ENCODE peak calls at places on chromosome 10, in seven cellular contexts. K is Panc1, Z is HCT116, I is A549, E is GM23338, V is HL-60, J is GM12878. F is an unnamed sample.

GRCh38 chr10:65941098-65941655 is 984.7 kb upstream of the LRRTM3 start:
- DNase-seq in K (no peak), Z (no peak), I (no peak), E (no peak), V (no peak), J (no peak), F (no peak)

GRCh38 chr10:89337493-89337892 is 9.7 kb downstream of the IFIT3 start:
- DNase-seq in K (no peak), Z (peak; percentile 23), I (peak; percentile 13), E (no peak), V (no peak), J (peak; percentile 50), F (no peak)

GRCh38 chr10:119677904-119678755 is 26.9 kb downstream of the BAG3 start:
- DNase-seq in K (no peak), Z (no peak), I (no peak), E (no peak), V (no peak), J (no peak), F (no peak)

GRCh38 chr10:70657036-70657435 is 15.3 kb upstream of the ADAMTS14 start:
- DNase-seq in K (no peak), Z (no peak), I (no peak), E (no peak), V (no peak), J (no peak), F (no peak)

GRCh38 chr10:113735913-113736312 is 15.6 kb upstream of the PLEKHS1 start:
- DNase-seq in K (no peak), Z (no peak), I (peak; percentile 60), E (peak; percentile 18), V (no peak), J (no peak), F (no peak)

GRCh38 chr10:8054243-8054497 is 318 bp upstream of the GATA3 start:
- DNase-seq in K (no peak), Z (no peak), I (peak; percentile 64), E (no peak), V (no peak), J (no peak), F (no peak)

GRCh38 chr10:89274928-89275327 is 23.4 kb upstream of the LIPA start:
- DNase-seq in K (no peak), Z (no peak), I (no peak), E (no peak), V (no peak), J (no peak), F (no peak)

GRCh38 chr10:72539137-72539536 is 86.7 kb downstream of the MICU1 start:
- DNase-seq in K (no peak), Z (no peak), I (no peak), E (no peak), V (no peak), J (no peak), F (no peak)

GRCh38 chr10:83666762-83667161 is 472.5 kb upstream of the GHITM start:
- DNase-seq in K (no peak), Z (no peak), I (no peak), E (no peak), V (no peak), J (no peak), F (no peak)

DNA sequence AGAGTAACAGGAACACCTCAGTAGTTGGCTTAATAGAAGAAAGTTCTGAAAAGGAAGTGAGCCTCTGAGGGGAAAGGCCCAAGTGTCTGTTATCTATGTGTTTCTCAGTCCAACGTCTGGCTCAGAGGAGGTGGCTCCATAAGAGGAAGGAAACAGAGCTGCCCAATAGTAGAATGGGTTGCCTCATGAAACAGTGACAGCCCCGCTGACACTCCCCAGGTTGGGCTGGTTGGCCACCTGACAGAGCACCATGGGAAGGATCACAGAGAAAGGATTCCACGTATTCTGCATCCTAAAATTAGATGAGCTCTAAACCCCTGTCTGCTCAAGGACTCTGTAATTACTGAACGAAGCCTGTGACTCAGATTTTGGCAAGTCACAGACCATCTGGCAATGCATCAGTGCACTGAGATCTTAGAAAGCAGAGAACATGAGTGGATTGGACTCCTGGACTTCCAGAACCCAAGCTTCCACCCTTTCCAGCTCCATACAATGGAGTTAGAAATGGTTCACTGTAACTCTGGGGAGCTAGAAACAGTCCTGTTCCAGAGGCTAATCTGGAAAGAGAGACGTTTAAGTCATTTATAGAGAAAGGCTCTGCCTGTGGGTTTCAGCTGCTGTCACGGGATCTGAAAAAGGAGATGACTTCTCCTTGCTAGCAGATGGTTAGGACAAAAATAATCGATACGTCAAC is 2.9 kb downstream of the PKD2L1 start:
- DNase-seq in K (no peak), Z (no peak), I (no peak), E (no peak), V (peak; percentile 94), J (peak; percentile 90), F (no peak)
- TF ChIP-seq REST in K (no peak), Z (no peak), I (no peak), E (no peak), V (no peak), J (no peak), F (no peak)

DNA sequence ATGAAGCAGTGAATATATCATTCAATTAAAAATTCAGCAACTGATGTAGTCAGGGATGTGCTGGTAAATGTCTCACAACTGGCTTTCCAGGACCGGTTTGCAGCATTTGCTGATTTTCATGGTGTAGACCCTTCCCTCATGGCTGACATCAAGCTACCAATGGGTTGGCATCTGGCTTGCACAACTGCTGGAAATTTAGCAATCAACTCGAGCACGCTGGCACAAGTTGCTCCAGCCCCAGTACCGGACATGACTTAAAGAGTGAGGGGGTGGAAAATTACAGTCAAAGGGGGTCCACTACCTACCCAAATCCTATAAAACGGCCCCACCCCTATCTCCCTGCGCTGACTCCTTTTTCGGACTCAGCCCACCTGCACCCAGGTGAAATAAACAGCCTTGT is 198.4 kb upstream of the NRP1 start:
- DNase-seq in K (no peak), Z (no peak), I (no peak), E (no peak), V (no peak), J (no peak), F (no peak)
- TF ChIP-seq REST in K (no peak), Z (no peak), I (no peak), E (no peak), V (no peak), J (no peak), F (no peak)

GRCh38 chr10:35335718-35336083 is 608 bp upstream of the CCNY start:
- DNase-seq in K (no peak), Z (no peak), I (peak; percentile 44), E (peak; percentile 46), V (peak; percentile 35), J (no peak), F (no peak)
- TF ChIP-seq REST in K (no peak), Z (no peak), I (no peak), E (no peak), V (no peak), J (no peak), F (no peak)

GRCh38 chr10:6044651-6045599 is 17.2 kb downstream of the IL2RA start:
- DNase-seq in K (no peak), Z (no peak), I (no peak), E (no peak), V (peak; percentile 3), J (no peak), F (no peak)

GRCh38 chr10:6046458-6047325 is 15.5 kb downstream of the IL2RA start:
- DNase-seq in K (no peak), Z (no peak), I (no peak), E (no peak), V (no peak), J (no peak), F (no peak)

GRCh38 chr10:6047326-6047611 is 14.9 kb downstream of the IL2RA start:
- DNase-seq in K (no peak), Z (no peak), I (no peak), E (no peak), V (no peak), J (no peak), F (no peak)

GRCh38 chr10:6045600-6046457 is 16.3 kb downstream of the IL2RA start:
- DNase-seq in K (no peak), Z (no peak), I (no peak), E (no peak), V (no peak), J (no peak), F (no peak)

GRCh38 chr10:6044060-6044459 is 18.1 kb downstream of the IL2RA start:
- DNase-seq in K (no peak), Z (no peak), I (no peak), E (no peak), V (no peak), J (no peak), F (no peak)
- TF ChIP-seq REST in K (no peak), Z (no peak), I (no peak), E (no peak), V (no peak), J (no peak), F (no peak)

GRCh38 chr10:44745920-44746319 is 165.2 kb upstream of the TMEM72 start:
- DNase-seq in K (no peak), Z (no peak), I (no peak), E (no peak), V (no peak), J (no peak), F (no peak)
- TF ChIP-seq REST in K (no peak), Z (no peak), I (no peak), E (no peak), V (no peak), J (no peak), F (no peak)

DNA sequence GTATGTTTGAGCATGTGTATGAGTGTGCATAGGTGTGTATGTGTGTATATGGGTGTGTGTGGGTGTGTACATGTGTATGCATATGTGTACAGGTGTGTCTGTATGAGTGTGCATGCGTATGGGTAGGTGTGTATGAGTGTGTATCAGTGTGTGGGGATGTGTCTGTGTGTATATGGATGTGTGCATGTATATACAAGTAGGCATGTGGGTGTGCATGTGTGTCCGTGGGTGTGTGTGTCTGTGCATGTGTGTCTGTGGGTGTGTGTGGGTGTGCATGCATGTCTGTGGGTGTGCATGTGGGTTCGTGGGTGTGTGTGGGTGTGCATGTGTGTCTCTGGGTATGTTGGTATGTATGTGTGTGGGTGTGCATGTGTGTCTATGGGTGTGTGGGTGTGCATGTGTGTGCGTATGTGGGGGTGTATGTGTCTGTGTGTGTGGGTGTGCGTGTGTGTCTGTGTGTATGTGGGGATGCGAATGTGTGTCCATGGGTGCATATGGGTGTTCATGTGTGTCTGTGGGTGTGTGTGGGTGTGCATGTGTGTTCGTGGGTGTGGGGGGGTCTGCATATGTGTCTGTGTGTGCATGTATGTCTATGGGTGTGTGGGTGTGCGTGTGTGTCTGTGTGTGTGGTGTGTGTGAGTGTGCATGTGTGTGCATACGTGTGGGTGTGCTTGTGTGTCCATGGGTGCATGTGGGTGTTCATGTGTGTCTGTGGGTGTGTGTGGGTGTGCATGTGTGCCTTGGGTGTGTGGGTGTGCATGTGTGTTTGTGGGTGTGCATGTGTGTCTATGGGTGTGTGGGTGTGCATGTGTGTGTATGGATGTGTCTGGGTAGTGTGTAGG is 20.6 kb downstream of the EMX2 start:
- DNase-seq in K (no peak), Z (no peak), I (no peak), E (no peak), V (no peak), J (no peak), F (no peak)
- TF ChIP-seq REST in K (no peak), Z (no peak), I (no peak), E (no peak), V (no peak), J (no peak), F (no peak)

F was measured in SK-N-SH.